ENCODE peak calls at places on chromosome 7, in seven cellular contexts. X is activated T-cell treated with anti-CD3 and anti-CD28 coated beads, Interleukin-2, amount 50 U/mL, for 4 hours; D is iPS-NIHi11; K is AG09319; P is activated CD4-positive, alpha-beta T cell treated with anti-CD3 and anti-CD28 coated beads, Interleukin-2, amount 10 ng/mL, durations not matched to agents 7 days and 5 days; O is RWPE2; B is NCI-H187. E is an unnamed sample.

GRCh38 chr7:55536619-55537457 is 35.5 kb downstream of the VOPP1 start:
- DNase-seq in X (no peak), D (no peak), K (no peak), P (no peak), O (no peak), B (no peak), E (no peak)

GRCh38 chr7:1856966-1857441 is 186.9 kb downstream of the ELFN1 start:
- DNase-seq in X (no peak), D (no peak), K (no peak), P (no peak), O (peak), B (no peak), E (peak)

GRCh38 chr7:55144955-55145342 is 126.1 kb downstream of the EGFR start:
- DNase-seq in X (no peak), D (no peak), K (no peak), P (no peak), O (no peak), B (no peak), E (no peak)

GRCh38 chr7:28469562-28469961 is 57.2 kb downstream of the CREB5 start:
- DNase-seq in X (no peak), D (no peak), K (no peak), P (no peak), O (no peak), B (no peak), E (no peak)

GRCh38 chr7:70920886-70921285 is 211.1 kb upstream of the GALNT17 start:
- DNase-seq in X (no peak), D (no peak), K (no peak), P (no peak), O (no peak), B (no peak), E (no peak)

GRCh38 chr7:131945313-131945831 is 388.9 kb upstream of the PODXL start:
- DNase-seq in X (no peak), D (peak), K (no peak), P (peak), O (no peak), B (peak), E (no peak)

GRCh38 chr7:33444501-33444900 is 315.1 kb downstream of the BBS9 start:
- DNase-seq in X (no peak), D (no peak), K (peak), P (no peak), O (no peak), B (no peak), E (no peak)

GRCh38 chr7:155850730-155851678 is 38.7 kb upstream of the SHH start:
- DNase-seq in X (no peak), D (no peak), K (no peak), P (no peak), O (no peak), B (no peak), E (no peak)

GRCh38 chr7:135771051-135771450 is 22.4 kb upstream of the FAM180A start:
- DNase-seq in X (no peak), D (no peak), K (no peak), P (no peak), O (no peak), B (no peak), E (no peak)

GRCh38 chr7:121436688-121437087 is 40.6 kb upstream of the FAM3C start:
- DNase-seq in X (no peak), D (no peak), K (no peak), P (no peak), O (no peak), B (no peak), E (no peak)

GRCh38 chr7:1010226-1010625 is 27.2 kb downstream of the CYP2W1 start:
- DNase-seq in X (no peak), D (no peak), K (no peak), P (no peak), O (no peak), B (no peak), E (no peak)

GRCh38 chr7:148772297-148773089 is 73.8 kb downstream of the CUL1 start:
- DNase-seq in X (peak), D (peak), K (peak), P (no peak), O (peak), B (no peak), E (no peak)

GRCh38 chr7:140898794-140899548 is 25.8 kb downstream of the BRAF start:
- DNase-seq in X (no peak), D (no peak), K (no peak), P (no peak), O (no peak), B (no peak), E (no peak)

GRCh38 chr7:41696323-41696916 is 6.5 kb downstream of the INHBA start:
- DNase-seq in X (no peak), D (peak), K (no peak), P (peak), O (no peak), B (no peak), E (no peak)

GRCh38 chr7:51369746-51370145 is 53.1 kb upstream of the COBL start:
- DNase-seq in X (no peak), D (no peak), K (no peak), P (peak), O (no peak), B (no peak), E (no peak)

GRCh38 chr7:10128748-10129147 is 844.9 kb upstream of the PHF14 start:
- DNase-seq in X (no peak), D (peak), K (no peak), P (no peak), O (no peak), B (no peak), E (no peak)

GRCh38 chr7:44293561-44294324 is 31.7 kb downstream of the CAMK2B start:
- DNase-seq in X (no peak), D (no peak), K (no peak), P (no peak), O (no peak), B (no peak), E (peak)

GRCh38 chr7:4131043-4131442 is 551.1 kb upstream of the FOXK1 start:
- DNase-seq in X (no peak), D (peak), K (no peak), P (no peak), O (no peak), B (no peak), E (no peak)

GRCh38 chr7:33186187-33186586 is 56.8 kb downstream of the BBS9 start:
- DNase-seq in X (no peak), D (peak), K (no peak), P (no peak), O (no peak), B (no peak), E (no peak)

GRCh38 chr7:20598479-20599419 is 16.7 kb upstream of the ABCB5 start:
- DNase-seq in X (no peak), D (peak), K (peak), P (no peak), O (no peak), B (no peak), E (no peak)

GRCh38 chr7:131835141-131835540 is 278.7 kb upstream of the PODXL start:
- DNase-seq in X (no peak), D (no peak), K (no peak), P (no peak), O (no peak), B (no peak), E (no peak)

GRCh38 chr7:26083113-26083512 is 68.9 kb upstream of the NFE2L3 start:
- DNase-seq in X (no peak), D (no peak), K (no peak), P (no peak), O (no peak), B (no peak), E (no peak)

GRCh38 chr7:30446266-30446665 is 32.3 kb downstream of the NOD1 start:
- DNase-seq in X (no peak), D (no peak), K (no peak), P (no peak), O (no peak), B (no peak), E (no peak)

GRCh38 chr7:16564909-16565426 is 38.3 kb downstream of the LRRC72 start:
- DNase-seq in X (no peak), D (peak), K (peak), P (peak), O (no peak), B (no peak), E (no peak)

GRCh38 chr7:100465299-100465698 is 1.2 kb upstream of the SPACDR start:
- DNase-seq in X (no peak), D (no peak), K (no peak), P (no peak), O (no peak), B (no peak), E (no peak)

GRCh38 chr7:151244871-151245346 is 3.6 kb downstream of the SMARCD3 start:
- DNase-seq in X (no peak), D (no peak), K (no peak), P (no peak), O (no peak), B (no peak), E (no peak)

GRCh38 chr7:50792342-50793114 is 9.8 kb upstream of the GRB10 start:
- DNase-seq in X (no peak), D (peak), K (no peak), P (no peak), O (no peak), B (no peak), E (no peak)

GRCh38 chr7:44565097-44565794 is 8.5 kb downstream of the DDX56 start:
- DNase-seq in X (peak), D (peak), K (no peak), P (peak), O (no peak), B (no peak), E (peak)

GRCh38 chr7:111517441-111518037 is 44.8 kb downstream of the IMMP2L start:
- DNase-seq in X (no peak), D (no peak), K (no peak), P (no peak), O (no peak), B (no peak), E (no peak)

GRCh38 chr7:139691253-139691781 is 86.5 kb downstream of the HIPK2 start:
- DNase-seq in X (no peak), D (no peak), K (no peak), P (no peak), O (no peak), B (no peak), E (no peak)

GRCh38 chr7:150668472-150668911 is 17.0 kb upstream of the GIMAP2 start:
- DNase-seq in X (peak), D (no peak), K (no peak), P (peak), O (no peak), B (no peak), E (no peak)

GRCh38 chr7:92156976-92157375 is 22.0 kb downstream of the LRRD1 start:
- DNase-seq in X (no peak), D (no peak), K (no peak), P (no peak), O (no peak), B (no peak), E (no peak)

GRCh38 chr7:145289384-145289783 is 453.5 kb upstream of the TPK1 start:
- DNase-seq in X (no peak), D (no peak), K (no peak), P (no peak), O (no peak), B (no peak), E (no peak)

GRCh38 chr7:131357282-131357880 is 29.7 kb downstream of the MKLN1 start:
- DNase-seq in X (no peak), D (no peak), K (no peak), P (no peak), O (no peak), B (no peak), E (no peak)

GRCh38 chr7:106534271-106534846 is 126.6 kb downstream of the CCDC71L start:
- DNase-seq in X (no peak), D (no peak), K (no peak), P (no peak), O (no peak), B (no peak), E (no peak)

GRCh38 chr7:94394058-94394398 is 667 bp upstream of the COL1A2 start:
- DNase-seq in X (no peak), D (peak), K (no peak), P (no peak), O (no peak), B (no peak), E (peak)

GRCh38 chr7:1297476-1297972 is 64.9 kb downstream of the UNCX start:
- DNase-seq in X (no peak), D (no peak), K (no peak), P (no peak), O (no peak), B (no peak), E (peak)

GRCh38 chr7:68689087-68689433 is 909.2 kb upstream of the AUTS2 start:
- DNase-seq in X (no peak), D (no peak), K (no peak), P (no peak), O (no peak), B (no peak), E (no peak)

GRCh38 chr7:74625446-74625845 is 32.1 kb upstream of the GTF2I start:
- DNase-seq in X (no peak), D (no peak), K (peak), P (no peak), O (no peak), B (no peak), E (no peak)

E was measured in chondrocyte.